ENCODE peak calls at places on chromosomes 16 and 17, in six cellular contexts. One of them, this sample, is unnamed.

GRCh38 chr17:14926526-14927122 is 338.5 kb downstream of the PMP22 start:
- DNase-seq in choroid plexus epithelial cell: peak; percentile 90
- DNase-seq in stimulated activated CD4-positive, alpha-beta T cell treated with anti-CD3 and anti-CD28 coated beads, Interleukin-1b, Interleukin-23, amount 100 ng/mL, for 48 hours: peak; percentile 19
- DNase-seq in A549: peak; percentile 36
- DNase-seq in NCI-H510A: no peak
- DNase-seq in left kidney: peak; percentile 87
- DNase-seq in this sample: peak; percentile 62

GRCh38 chr17:3802461-3803307 is 1.7 kb upstream of the ITGAE start:
- DNase-seq in A549: no peak
- DNase-seq in NCI-H510A: no peak
- DNase-seq in stimulated activated CD4-positive, alpha-beta T cell treated with anti-CD3 and anti-CD28 coated beads, Interleukin-1b, Interleukin-23, amount 100 ng/mL, for 48 hours: no peak
- DNase-seq in left kidney: peak; percentile 87
- DNase-seq in choroid plexus epithelial cell: peak; percentile 93
- DNase-seq in this sample: no peak

GRCh38 chr17:10141436-10141835 is 57.0 kb downstream of the GAS7 start:
- DNase-seq in A549: no peak
- DNase-seq in stimulated activated CD4-positive, alpha-beta T cell treated with anti-CD3 and anti-CD28 coated beads, Interleukin-1b, Interleukin-23, amount 100 ng/mL, for 48 hours: no peak
- DNase-seq in choroid plexus epithelial cell: no peak
- DNase-seq in NCI-H510A: no peak
- DNase-seq in left kidney: no peak
- DNase-seq in this sample: no peak

GRCh38 chr16:68251812-68252211 is 6.6 kb downstream of the PLA2G15 start:
- DNase-seq in NCI-H510A: no peak
- DNase-seq in choroid plexus epithelial cell: no peak
- DNase-seq in stimulated activated CD4-positive, alpha-beta T cell treated with anti-CD3 and anti-CD28 coated beads, Interleukin-1b, Interleukin-23, amount 100 ng/mL, for 48 hours: no peak
- DNase-seq in A549: no peak
- DNase-seq in left kidney: no peak
- DNase-seq in this sample: no peak

GRCh38 chr17:4509402-4509801 is 10.7 kb downstream of the SPNS2 start:
- DNase-seq in choroid plexus epithelial cell: peak; percentile 58
- DNase-seq in A549: no peak
- DNase-seq in left kidney: no peak
- DNase-seq in stimulated activated CD4-positive, alpha-beta T cell treated with anti-CD3 and anti-CD28 coated beads, Interleukin-1b, Interleukin-23, amount 100 ng/mL, for 48 hours: no peak
- DNase-seq in NCI-H510A: no peak
- DNase-seq in this sample: no peak

GRCh38 chr17:8189041-8189710 is 804 bp downstream of the BORCS6 start:
- DNase-seq in NCI-H510A: no peak
- DNase-seq in choroid plexus epithelial cell: peak; percentile 42
- DNase-seq in left kidney: no peak
- DNase-seq in stimulated activated CD4-positive, alpha-beta T cell treated with anti-CD3 and anti-CD28 coated beads, Interleukin-1b, Interleukin-23, amount 100 ng/mL, for 48 hours: no peak
- DNase-seq in A549: no peak
- DNase-seq in this sample: no peak

GRCh38 chr16:11639925-11640899 is 28.0 kb upstream of the SNN start:
- DNase-seq in NCI-H510A: peak; percentile 60
- DNase-seq in stimulated activated CD4-positive, alpha-beta T cell treated with anti-CD3 and anti-CD28 coated beads, Interleukin-1b, Interleukin-23, amount 100 ng/mL, for 48 hours: no peak
- DNase-seq in A549: peak; percentile 94
- DNase-seq in left kidney: peak; percentile 79
- DNase-seq in choroid plexus epithelial cell: peak; percentile 99
- DNase-seq in this sample: peak; percentile 78

GRCh38 chr17:64084940-64085649 is 44.8 kb downstream of the ERN1 start:
- DNase-seq in left kidney: no peak
- DNase-seq in A549: no peak
- DNase-seq in stimulated activated CD4-positive, alpha-beta T cell treated with anti-CD3 and anti-CD28 coated beads, Interleukin-1b, Interleukin-23, amount 100 ng/mL, for 48 hours: no peak
- DNase-seq in NCI-H510A: no peak
- DNase-seq in choroid plexus epithelial cell: peak; percentile 34
- DNase-seq in this sample: no peak

GRCh38 chr16:12837756-12838155 is 34.1 kb upstream of the CPPED1 start:
- DNase-seq in NCI-H510A: no peak
- DNase-seq in left kidney: no peak
- DNase-seq in A549: no peak
- DNase-seq in stimulated activated CD4-positive, alpha-beta T cell treated with anti-CD3 and anti-CD28 coated beads, Interleukin-1b, Interleukin-23, amount 100 ng/mL, for 48 hours: no peak
- DNase-seq in choroid plexus epithelial cell: no peak
- DNase-seq in this sample: no peak

GRCh38 chr16:69057400-69058378 is 47.8 kb upstream of the HAS3 start:
- DNase-seq in A549: peak; percentile 92
- DNase-seq in left kidney: no peak
- DNase-seq in choroid plexus epithelial cell: peak; percentile 81
- DNase-seq in NCI-H510A: no peak
- DNase-seq in stimulated activated CD4-positive, alpha-beta T cell treated with anti-CD3 and anti-CD28 coated beads, Interleukin-1b, Interleukin-23, amount 100 ng/mL, for 48 hours: no peak
- DNase-seq in this sample: no peak

GRCh38 chr17:4375039-4375748 is 8.7 kb upstream of the UBE2G1 start:
- DNase-seq in A549: no peak
- DNase-seq in left kidney: no peak
- DNase-seq in NCI-H510A: no peak
- DNase-seq in stimulated activated CD4-positive, alpha-beta T cell treated with anti-CD3 and anti-CD28 coated beads, Interleukin-1b, Interleukin-23, amount 100 ng/mL, for 48 hours: peak; percentile 74
- DNase-seq in choroid plexus epithelial cell: no peak
- DNase-seq in this sample: no peak

GRCh38 chr17:68539536-68540469 is 27.6 kb downstream of the PRKAR1A start:
- DNase-seq in choroid plexus epithelial cell: peak; percentile 55
- DNase-seq in stimulated activated CD4-positive, alpha-beta T cell treated with anti-CD3 and anti-CD28 coated beads, Interleukin-1b, Interleukin-23, amount 100 ng/mL, for 48 hours: no peak
- DNase-seq in NCI-H510A: no peak
- DNase-seq in A549: no peak
- DNase-seq in left kidney: peak; percentile 70
- DNase-seq in this sample: no peak

GRCh38 chr17:17941015-17941414 is 31.2 kb downstream of the TOM1L2 start:
- DNase-seq in A549: no peak
- DNase-seq in left kidney: no peak
- DNase-seq in NCI-H510A: no peak
- DNase-seq in stimulated activated CD4-positive, alpha-beta T cell treated with anti-CD3 and anti-CD28 coated beads, Interleukin-1b, Interleukin-23, amount 100 ng/mL, for 48 hours: no peak
- DNase-seq in choroid plexus epithelial cell: no peak
- DNase-seq in this sample: no peak

GRCh38 chr17:18990331-18990730 is 14.2 kb downstream of the FAM83G start:
- DNase-seq in NCI-H510A: no peak
- DNase-seq in A549: no peak
- DNase-seq in left kidney: no peak
- DNase-seq in stimulated activated CD4-positive, alpha-beta T cell treated with anti-CD3 and anti-CD28 coated beads, Interleukin-1b, Interleukin-23, amount 100 ng/mL, for 48 hours: no peak
- DNase-seq in choroid plexus epithelial cell: no peak
- DNase-seq in this sample: no peak

GRCh38 chr16:3513892-3514600 is 13.2 kb downstream of the CLUAP1 start:
- DNase-seq in NCI-H510A: no peak
- DNase-seq in left kidney: no peak
- DNase-seq in choroid plexus epithelial cell: peak; percentile 48
- DNase-seq in A549: no peak
- DNase-seq in stimulated activated CD4-positive, alpha-beta T cell treated with anti-CD3 and anti-CD28 coated beads, Interleukin-1b, Interleukin-23, amount 100 ng/mL, for 48 hours: no peak
- DNase-seq in this sample: no peak

GRCh38 chr17:41527076-41528023 is 758 bp downstream of the KRT19 start:
- DNase-seq in A549: no peak
- DNase-seq in choroid plexus epithelial cell: no peak
- DNase-seq in left kidney: peak; percentile 67
- DNase-seq in NCI-H510A: no peak
- DNase-seq in stimulated activated CD4-positive, alpha-beta T cell treated with anti-CD3 and anti-CD28 coated beads, Interleukin-1b, Interleukin-23, amount 100 ng/mL, for 48 hours: no peak
- DNase-seq in this sample: peak; percentile 62

GRCh38 chr17:4562000-4562969 is 1.9 kb upstream of the GGT6 start:
- DNase-seq in A549: no peak
- DNase-seq in choroid plexus epithelial cell: no peak
- DNase-seq in NCI-H510A: no peak
- DNase-seq in stimulated activated CD4-positive, alpha-beta T cell treated with anti-CD3 and anti-CD28 coated beads, Interleukin-1b, Interleukin-23, amount 100 ng/mL, for 48 hours: no peak
- DNase-seq in left kidney: no peak
- DNase-seq in this sample: no peak

GRCh38 chr17:12644623-12645022 is 21.1 kb upstream of the MYOCD start:
- DNase-seq in left kidney: no peak
- DNase-seq in A549: no peak
- DNase-seq in stimulated activated CD4-positive, alpha-beta T cell treated with anti-CD3 and anti-CD28 coated beads, Interleukin-1b, Interleukin-23, amount 100 ng/mL, for 48 hours: no peak
- DNase-seq in NCI-H510A: no peak
- DNase-seq in choroid plexus epithelial cell: no peak
- DNase-seq in this sample: no peak

GRCh38 chr17:50661795-50662391 is 27.2 kb downstream of the ABCC3 start:
- DNase-seq in left kidney: peak; percentile 78
- DNase-seq in NCI-H510A: peak; percentile 63
- DNase-seq in stimulated activated CD4-positive, alpha-beta T cell treated with anti-CD3 and anti-CD28 coated beads, Interleukin-1b, Interleukin-23, amount 100 ng/mL, for 48 hours: peak; percentile 52
- DNase-seq in A549: peak; percentile 100
- DNase-seq in choroid plexus epithelial cell: peak; percentile 76
- DNase-seq in this sample: peak; percentile 91

GRCh38 chr16:52469775-52470174 is 77.2 kb downstream of the TOX3 start:
- DNase-seq in A549: peak; percentile 4
- DNase-seq in stimulated activated CD4-positive, alpha-beta T cell treated with anti-CD3 and anti-CD28 coated beads, Interleukin-1b, Interleukin-23, amount 100 ng/mL, for 48 hours: no peak
- DNase-seq in left kidney: no peak
- DNase-seq in choroid plexus epithelial cell: peak; percentile 0
- DNase-seq in NCI-H510A: peak; percentile 35
- DNase-seq in this sample: peak; percentile 60

GRCh38 chr16:81712681-81713080 is 66.4 kb upstream of the PLCG2 start:
- DNase-seq in A549: no peak
- DNase-seq in NCI-H510A: no peak
- DNase-seq in stimulated activated CD4-positive, alpha-beta T cell treated with anti-CD3 and anti-CD28 coated beads, Interleukin-1b, Interleukin-23, amount 100 ng/mL, for 48 hours: no peak
- DNase-seq in left kidney: no peak
- DNase-seq in choroid plexus epithelial cell: no peak
- DNase-seq in this sample: no peak

GRCh38 chr16:77582956-77583355 is 139.4 kb upstream of the NUDT7 start:
- DNase-seq in A549: no peak
- DNase-seq in choroid plexus epithelial cell: no peak
- DNase-seq in stimulated activated CD4-positive, alpha-beta T cell treated with anti-CD3 and anti-CD28 coated beads, Interleukin-1b, Interleukin-23, amount 100 ng/mL, for 48 hours: no peak
- DNase-seq in left kidney: peak; percentile 66
- DNase-seq in NCI-H510A: no peak
- DNase-seq in this sample: no peak

GRCh38 chr16:25222959-25223358 is 6.2 kb downstream of the AQP8 start:
- DNase-seq in NCI-H510A: no peak
- DNase-seq in choroid plexus epithelial cell: no peak
- DNase-seq in A549: no peak
- DNase-seq in stimulated activated CD4-positive, alpha-beta T cell treated with anti-CD3 and anti-CD28 coated beads, Interleukin-1b, Interleukin-23, amount 100 ng/mL, for 48 hours: no peak
- DNase-seq in left kidney: no peak
- DNase-seq in this sample: no peak

This sample was measured in SW480.